ENCODE peak calls at places on chromosomes 2 and 18, in six cellular contexts. N is H9, M is OCI-LY7, Y is HepG2, G is activated T-helper 1 cell treated with Interleukin-2 at 50 U/mL for 16 hours, A is A172. T is an unnamed sample.
A peak's percentile ranks its signal among the peaks of the same experiment; 100 is the strongest.

GRCh38 chr2:26687785-26688184 is 4.7 kb upstream of the KCNK3 start:
- DNase-seq in Y (peak; percentile 39), A (no peak), G (no peak), N (no peak), M (no peak), T (no peak)

GRCh38 chr18:484749-485464 is 15.6 kb downstream of the COLEC12 start:
- DNase-seq in A (no peak), Y (no peak), G (no peak), N (no peak), M (no peak), T (no peak)

GRCh38 chr2:33607905-33608304 is 8.8 kb upstream of the FAM98A start:
- DNase-seq in Y (no peak), N (no peak), M (no peak), G (no peak), A (no peak), T (no peak)

GRCh38 chr2:37737507-37737906 is 66.1 kb upstream of the CDC42EP3 start:
- DNase-seq in A (no peak), N (no peak), M (no peak), G (no peak), Y (no peak), T (no peak)

GRCh38 chr2:15868186-15868585 is 72.2 kb upstream of the MYCN start:
- DNase-seq in N (no peak), Y (no peak), M (no peak), G (no peak), A (no peak), T (no peak)

GRCh38 chr2:118105497-118105896 is 17.2 kb downstream of the INSIG2 start:
- DNase-seq in A (no peak), M (no peak), G (no peak), N (no peak), Y (no peak), T (no peak)

GRCh38 chr2:232970051-232970450 is 43.0 kb downstream of the NGEF start:
- DNase-seq in A (peak; percentile 14), M (no peak), G (no peak), Y (no peak), N (no peak), T (no peak)

GRCh38 chr2:124961132-124961531 is 936.0 kb downstream of the CNTNAP5 start:
- DNase-seq in Y (no peak), M (no peak), A (no peak), N (peak; percentile 36), G (no peak), T (no peak)

T was measured in HuH-7.